ENCODE peak calls at places on chromosomes 3 and 15, in five cellular contexts. M is GM12878, H is K562, N is SK-N-SH, S is HepG2. R is an unnamed sample. For H3K4me1, the result is how much of the 10 kb centered on the place peaks cover.

GRCh38 chr3:175325440-175325839 is 466.3 kb downstream of the NAALADL2 start:
- DNase-seq in N (no peak), M (no peak), S (no peak), H (no peak), R (no peak)

GRCh38 chr3:5037828-5038227 is 58.6 kb downstream of the BHLHE40 start:
- DNase-seq in H (no peak), N (no peak), S (no peak), M (no peak), R (no peak)

GRCh38 chr15:89472785-89473256 is 23.6 kb downstream of the RHCG start:
- DNase-seq in N (peak), M (no peak), S (peak), H (peak), R (peak)

GRCh38 chr3:177358968-177359600 is 161.8 kb upstream of the TBL1XR1 start:
- DNase-seq in M (no peak), S (no peak), H (peak), N (peak), R (peak)

GRCh38 chr15:80887148-80887547 is 102.5 kb downstream of the MESD start:
- DNase-seq in H (no peak), M (no peak), N (no peak), S (no peak), R (no peak)

GRCh38 chr3:127886276-127886862 is 28.7 kb upstream of the KBTBD12 start:
- DNase-seq in S (no peak), H (no peak), M (no peak), N (no peak), R (no peak)

GRCh38 chr15:66939451-66940023 is 125.9 kb upstream of the SMAD3 start:
- DNase-seq in S (no peak), H (no peak), M (no peak), N (no peak), R (no peak)

GRCh38 chr3:109831403-109831802 is 494.1 kb upstream of the DPPA4 start:
- DNase-seq in S (no peak), M (no peak), H (no peak), N (no peak), R (no peak)

GRCh38 chr3:49465269-49466034 is 4.6 kb upstream of the DAG1 start:
- DNase-seq in M (no peak), N (peak), S (peak), H (peak), R (no peak)

GRCh38 chr3:156497326-156497725 is 57.6 kb downstream of the SSR3 start:
- DNase-seq in M (no peak), N (no peak), S (no peak), H (no peak), R (no peak)

GRCh38 chr15:37035349-37035748 is 65.0 kb downstream of the MEIS2 start:
- DNase-seq in H (no peak), N (no peak), S (peak), M (no peak), R (no peak)

GRCh38 chr3:87228316-87228715 is 1.2 kb downstream of the CHMP2B start:
- DNase-seq in N (no peak), H (no peak), S (peak), M (no peak), R (no peak)

GRCh38 chr3:170180107-170180951 is 1.2 kb downstream of the PHC3 start:
- DNase-seq in H (peak), S (no peak), N (no peak), M (no peak), R (no peak)

GRCh38 chr15:73650387-73651126 is 17.4 kb upstream of the NPTN start:
- DNase-seq in N (peak), M (no peak), S (no peak), H (no peak), R (no peak)

GRCh38 chr15:92617197-92618037 is 38.2 kb downstream of the FAM174B start:
- DNase-seq in H (peak), S (peak), M (no peak), N (peak), R (no peak)

GRCh38 chr15:42166225-42166940 is 9.9 kb upstream of the PLA2G4F start:
- DNase-seq in H (no peak), M (no peak), N (no peak), S (no peak), R (no peak)

GRCh38 chr3:78978037-78978436 is 789.8 kb downstream of the ROBO1 start:
- DNase-seq in N (no peak), M (no peak), S (peak), H (no peak), R (no peak)

GRCh38 chr3:4720316-4721075 is 227.3 kb downstream of the ITPR1 start:
- DNase-seq in H (peak), S (peak), M (no peak), N (no peak), R (peak)

GRCh38 chr3:176147251-176147650 is 1050.0 kb downstream of the TBL1XR1 start:
- DNase-seq in H (no peak), M (no peak), S (peak), N (no peak), R (no peak)

GRCh38 chr3:8458235-8458634 is 43.4 kb upstream of the LMCD1 start:
- DNase-seq in S (no peak), M (no peak), H (no peak), N (no peak), R (no peak)

GRCh38 chr3:62366093-62366419 is 7.3 kb downstream of the FEZF2 start:
- DNase-seq in N (no peak), M (no peak), H (no peak), S (no peak), R (no peak)

GRCh38 chr3:45507820-45508317 is 86.7 kb upstream of the LIMD1 start:
- DNase-seq in H (peak), N (peak), S (no peak), M (no peak), R (no peak)

GRCh38 chr15:55197362-55197705 is 593 bp upstream of the RSL24D1 start:
- DNase-seq in M (no peak), H (no peak), N (no peak), S (no peak), R (no peak)

GRCh38 chr3:194682651-194683310 is 2.9 kb upstream of the FAM43A start:
- DNase-seq in H (peak), S (peak), M (no peak), N (peak), R (peak)

GRCh38 chr3:184003187-184003967 is 14.3 kb downstream of the ABCC5 start:
- DNase-seq in S (no peak), H (no peak), M (no peak), N (no peak), R (no peak)

GRCh38 chr3:178384302-178384939 is 151.8 kb upstream of the KCNMB2 start:
- DNase-seq in M (no peak), N (peak), S (no peak), H (peak), R (no peak)

GRCh38 chr3:110929811-110930210 is 141.8 kb upstream of the NECTIN3 start:
- DNase-seq in N (no peak), M (no peak), H (no peak), S (no peak), R (no peak)

GRCh38 chr3:110928016-110928662 is 143.5 kb upstream of the NECTIN3 start:
- DNase-seq in M (no peak), H (no peak), S (peak), N (no peak), R (no peak)

GRCh38 chr3:110932515-110933095 is 139.0 kb upstream of the NECTIN3 start:
- DNase-seq in S (no peak), H (no peak), N (no peak), M (no peak), R (no peak)

GRCh38 chr3:110938629-110939028 is 133.0 kb upstream of the NECTIN3 start:
- DNase-seq in N (no peak), S (peak), M (no peak), H (no peak), R (no peak)

GRCh38 chr3:110933786-110934415 is 137.7 kb upstream of the NECTIN3 start:
- DNase-seq in M (no peak), H (no peak), S (no peak), N (no peak), R (no peak)
- TF ChIP-seq REST in M (no peak), H (no peak), S (no peak), N (no peak), R (no peak)

GRCh38 chr3:188487652-188488051 is 333.7 kb downstream of the LPP start:
- DNase-seq in M (no peak), S (no peak), N (no peak), H (no peak), R (no peak)

GRCh38 chr3:188490416-188490815 is 336.5 kb downstream of the LPP start:
- DNase-seq in H (no peak), N (no peak), M (no peak), S (no peak), R (no peak)

GRCh38 chr3:188491276-188491687 is 337.3 kb downstream of the LPP start:
- DNase-seq in M (no peak), H (no peak), N (no peak), S (no peak), R (no peak)

GRCh38 chr3:188486952-188487351 is 333.0 kb downstream of the LPP start:
- DNase-seq in M (no peak), S (no peak), H (no peak), N (no peak), R (no peak)

DNA sequence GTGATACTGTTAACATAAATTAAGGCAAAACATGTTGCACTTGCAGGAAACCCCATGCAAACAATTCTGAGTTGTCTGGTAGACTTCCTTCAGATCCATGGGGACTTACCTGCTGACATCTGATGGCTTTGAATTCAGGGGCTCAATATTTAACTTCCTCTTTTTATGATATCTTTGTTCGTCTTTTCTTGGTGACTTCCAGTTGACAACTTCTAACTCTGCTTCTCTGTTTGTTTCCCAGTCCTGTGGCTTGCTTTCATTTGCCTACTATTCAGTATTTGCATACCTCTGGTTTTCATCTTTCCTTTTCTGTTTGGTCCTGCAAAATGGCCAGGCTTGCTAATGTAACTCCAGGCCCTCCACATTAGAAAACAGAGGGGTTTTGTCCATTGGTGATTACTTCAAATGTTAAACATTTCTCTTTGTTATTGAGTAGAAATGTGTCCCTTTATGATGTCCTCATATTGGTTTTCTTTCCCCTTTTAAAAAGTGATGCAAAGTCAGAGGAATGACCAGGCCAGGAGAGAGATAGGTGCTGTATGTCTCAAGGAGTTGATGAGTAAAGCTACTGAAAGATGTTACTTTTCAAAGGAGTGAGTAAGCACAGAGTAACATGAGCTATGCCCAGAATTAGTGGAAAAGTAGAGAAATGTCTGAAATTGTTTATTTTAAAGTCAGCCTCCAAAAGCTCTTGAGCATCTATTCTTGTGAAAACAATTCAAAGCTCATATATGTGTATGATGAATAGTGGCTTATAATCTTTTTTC is 335.9 kb downstream of the LPP start:
- DNase-seq in M (no peak), S (no peak), N (no peak), H (no peak), R (no peak)
- H3K4me1 ChIP-seq in M (under half), S (under half), N (under half), H (under half), R (under half)

DNA sequence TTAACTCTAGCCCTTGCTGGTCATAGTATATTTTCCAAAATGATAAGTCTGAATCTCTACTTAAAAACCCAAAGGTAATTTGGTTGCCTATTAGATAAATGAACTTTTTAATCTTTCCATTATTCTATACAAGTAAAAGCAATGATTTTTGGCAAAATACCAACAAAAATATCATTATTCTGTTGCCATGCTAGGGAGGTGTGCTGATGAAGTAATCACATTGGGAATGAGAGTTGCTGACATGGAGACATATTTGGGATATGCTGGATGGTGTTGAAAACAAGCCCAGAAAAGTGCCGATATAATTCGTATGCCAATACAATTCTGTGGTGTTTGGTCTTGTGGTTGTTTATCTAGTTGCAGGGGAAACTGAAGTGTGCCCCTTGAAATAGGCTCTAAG is 6.0 kb downstream of the TOPBP1 start:
- DNase-seq in H (no peak), M (no peak), N (no peak), S (no peak), R (no peak)
- H3K9ac ChIP-seq in H (no peak), M (no peak), N (no peak), S (no peak), R (no peak)

DNA sequence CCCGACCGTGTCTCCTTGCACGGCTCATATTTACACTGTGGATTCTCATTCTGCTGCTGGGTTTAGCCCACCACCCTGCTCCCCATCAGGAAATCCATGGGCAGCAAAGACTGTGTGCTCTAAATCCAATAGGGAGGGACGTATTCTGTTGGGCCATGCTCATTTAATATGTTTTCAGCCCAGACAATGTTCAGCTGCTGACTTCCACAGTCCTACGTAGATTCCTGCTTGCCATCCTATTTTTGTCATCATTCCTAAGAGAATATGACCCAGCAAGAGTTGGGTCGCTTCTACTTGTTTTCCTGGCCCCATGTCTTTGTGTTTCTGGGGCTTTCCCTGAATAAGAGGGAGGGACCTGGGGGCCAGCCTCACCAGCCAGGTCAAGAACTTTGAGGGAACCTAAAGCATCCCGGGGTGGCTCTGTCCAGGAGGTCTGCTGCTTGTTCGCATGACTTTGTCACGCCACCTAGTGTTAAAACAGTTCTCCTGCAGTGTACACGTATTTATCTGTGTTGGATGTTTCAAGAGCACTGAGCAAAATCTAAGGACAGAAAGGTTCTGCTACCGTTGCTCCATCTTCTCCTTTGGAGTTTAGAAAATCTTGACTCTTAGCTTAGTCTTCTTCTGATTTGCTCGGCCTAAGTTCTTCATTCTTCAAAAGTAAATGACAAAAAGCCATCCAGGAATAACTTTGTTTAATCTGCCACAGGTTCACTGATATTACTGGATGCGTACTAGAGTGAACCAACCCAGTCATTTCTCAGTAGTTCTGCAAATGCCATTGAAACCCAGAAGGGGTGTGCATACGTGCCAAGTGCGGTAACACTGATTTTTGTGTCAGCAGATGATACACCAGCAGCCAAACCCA is 79.8 kb upstream of the NR2E3 start:
- DNase-seq in S (peak), N (peak), M (no peak), H (peak), R (peak)
- TF ChIP-seq REST in S (no peak), N (peak), M (no peak), H (no peak), R (no peak)

DNA sequence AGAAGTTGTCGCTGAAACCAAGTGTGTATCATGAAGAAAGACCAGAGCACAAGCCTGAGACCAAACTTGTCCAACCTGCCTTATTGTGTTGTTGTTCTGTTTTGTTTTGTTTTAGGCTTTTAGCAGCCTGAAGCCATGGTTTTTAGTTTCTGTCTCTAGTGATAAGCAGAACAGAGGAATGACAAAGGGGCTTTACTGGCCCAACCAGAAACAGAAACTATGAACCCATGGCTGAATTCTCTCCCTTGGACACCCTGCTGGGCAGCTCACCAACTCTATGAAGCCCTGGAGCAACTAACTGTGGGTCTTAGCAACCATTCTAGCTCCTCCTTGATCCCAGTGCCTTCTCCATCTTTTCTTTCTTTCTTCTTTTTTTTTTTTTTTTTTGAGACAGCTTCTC is 30.3 kb downstream of the HCLS1 start:
- DNase-seq in S (no peak), H (no peak), N (no peak), M (no peak), R (no peak)
- H3K4me1 ChIP-seq in S (under half), H (under half), N (under half), M (under half), R (under half)

GRCh38 chr3:126524429-126524988 is 554 bp downstream of the CHST13 start:
- DNase-seq in M (no peak), H (no peak), S (peak), N (peak), R (no peak)
- H3K9ac ChIP-seq in M (no peak), H (no peak), S (peak), N (no peak), R (peak)

GRCh38 chr3:46520531-46520930 is 22.8 kb downstream of the RTP3 start:
- DNase-seq in H (no peak), N (no peak), S (no peak), M (no peak), R (no peak)
- TF ChIP-seq REST in H (no peak), N (no peak), S (no peak), M (no peak), R (no peak)

DNA sequence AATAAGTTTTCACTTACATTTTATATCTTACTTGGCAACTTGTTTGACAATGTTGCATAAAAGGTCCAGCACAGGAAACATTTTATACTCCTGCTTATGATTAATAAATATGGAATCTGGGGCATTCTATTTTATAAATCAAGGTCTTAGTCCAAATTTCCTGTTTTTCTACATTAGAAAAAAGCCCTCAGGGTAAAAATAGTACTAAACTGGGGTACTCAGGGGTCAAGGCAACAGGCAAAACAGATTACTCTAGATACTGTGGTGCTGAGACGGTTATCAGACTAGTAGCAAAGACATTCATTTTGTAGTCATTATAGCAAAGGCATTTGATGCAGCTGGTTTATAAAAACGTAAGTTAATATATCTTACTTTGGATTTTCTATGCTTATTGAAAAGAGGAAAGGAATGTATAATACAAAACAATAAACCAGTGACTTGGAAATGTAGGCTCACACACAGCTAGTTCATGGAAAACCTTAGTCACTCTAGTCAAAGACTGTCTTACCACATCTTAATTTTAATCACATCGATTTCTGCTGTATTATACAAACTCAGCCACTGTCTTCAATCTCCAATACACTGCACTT is 45.4 kb upstream of the FILIP1L start:
- DNase-seq in N (peak), M (no peak), S (no peak), H (no peak), R (no peak)
- H3K4me1 ChIP-seq in N (under half), M (under half), S (under half), H (under half), R (under half)

GRCh38 chr3:51984269-51984647 is 923 bp downstream of the ACY1 start:
- DNase-seq in N (no peak), H (no peak), M (no peak), S (no peak), R (no peak)
- H3K9ac ChIP-seq in N (no peak), H (peak), M (no peak), S (peak), R (peak)

R was measured in HCT116.